ENCODE peak calls at places on chromosomes 16 and 17, in nine cellular contexts. Q, P, H, V, X, S, I, T and U are unnamed samples.

GRCh38 chr16:15932939-15933338 is 16.5 kb upstream of the ABCC1 start:
- DNase-seq in P (no peak), V (no peak), T (no peak), S (no peak), Q (no peak), X (no peak), H (no peak), I (no peak), U (no peak)

GRCh38 chr17:14033166-14033565 is 36.1 kb upstream of the COX10 start:
- DNase-seq in H (no peak), V (no peak), I (no peak), S (no peak), X (no peak), T (no peak), P (no peak), Q (no peak), U (no peak)

GRCh38 chr17:28928061-28928460 is 23.3 kb downstream of the PHF12 start:
- DNase-seq in I (peak), H (no peak), Q (peak), X (no peak), V (no peak), S (peak), T (no peak), P (no peak), U (no peak)

GRCh38 chr16:48619547-48619946 is 9.6 kb upstream of the N4BP1 start:
- DNase-seq in P (no peak), I (no peak), V (no peak), T (no peak), X (no peak), Q (no peak), H (no peak), S (no peak), U (no peak)

GRCh38 chr17:4710693-4711634 is 532 bp downstream of the ARRB2 start:
- DNase-seq in T (no peak), I (peak), P (no peak), H (no peak), Q (no peak), X (no peak), S (peak), V (no peak), U (no peak)

GRCh38 chr17:7224661-7225111 is 4.9 kb downstream of the ACADVL start:
- DNase-seq in P (no peak), I (no peak), T (no peak), S (no peak), V (no peak), H (no peak), Q (no peak), X (no peak), U (no peak)

GRCh38 chr17:8488931-8489330 is 53.2 kb downstream of the NDEL1 start:
- DNase-seq in X (no peak), T (no peak), V (no peak), P (peak), H (peak), S (no peak), Q (peak), I (peak), U (no peak)

GRCh38 chr17:2086306-2086705 is 31.4 kb downstream of the HIC1 start:
- DNase-seq in Q (no peak), X (no peak), H (no peak), T (no peak), I (no peak), P (no peak), V (no peak), S (no peak), U (no peak)

GRCh38 chr17:1559743-1560581 is 2.6 kb downstream of the PITPNA start:
- DNase-seq in H (no peak), I (no peak), T (no peak), X (no peak), P (no peak), Q (no peak), S (no peak), V (no peak), U (no peak)

GRCh38 chr16:10978846-10979446 is 34.6 kb downstream of the CLEC16A start:
- DNase-seq in V (no peak), Q (no peak), P (no peak), T (no peak), X (no peak), S (no peak), H (no peak), I (no peak), U (no peak)

GRCh38 chr16:17313085-17313611 is 157.6 kb downstream of the XYLT1 start:
- DNase-seq in P (no peak), S (no peak), X (no peak), T (no peak), Q (peak), I (peak), H (peak), V (no peak), U (no peak)

GRCh38 chr16:14309906-14310305 is 238.8 kb downstream of the MRTFB start:
- DNase-seq in X (no peak), H (no peak), S (peak), Q (peak), I (no peak), V (no peak), T (no peak), P (peak), U (no peak)

GRCh38 chr16:47056704-47057630 is 83.5 kb upstream of the DNAJA2 start:
- DNase-seq in H (no peak), S (no peak), Q (no peak), V (no peak), I (no peak), X (no peak), T (no peak), P (no peak), U (no peak)

GRCh38 chr16:57519796-57520360 is 16.5 kb downstream of the CCDC102A start:
- DNase-seq in X (peak), P (peak), T (no peak), H (peak), V (no peak), Q (peak), I (peak), S (peak), U (peak)

GRCh38 chr17:44310612-44311376 is 2.4 kb downstream of the RUNDC3A start:
- DNase-seq in I (no peak), T (no peak), P (no peak), H (no peak), X (no peak), Q (no peak), V (no peak), S (no peak), U (no peak)

GRCh38 chr17:51398647-51399046 is 138.3 kb downstream of the UTP18 start:
- DNase-seq in P (no peak), T (no peak), S (no peak), H (no peak), V (no peak), Q (no peak), X (no peak), I (no peak), U (no peak)

GRCh38 chr17:77370536-77370935 is 229.8 kb downstream of the SEC14L1 start:
- DNase-seq in I (no peak), T (no peak), H (no peak), P (no peak), X (no peak), S (no peak), V (no peak), Q (no peak), U (no peak)

GRCh38 chr17:72460711-72461110 is 339.9 kb downstream of the SOX9 start:
- DNase-seq in X (no peak), I (no peak), S (no peak), T (no peak), Q (no peak), H (no peak), P (peak), V (no peak), U (no peak)

GRCh38 chr16:8391219-8391757 is 199.0 kb downstream of the TMEM114 start:
- DNase-seq in V (no peak), Q (no peak), S (no peak), T (no peak), P (no peak), I (no peak), H (no peak), X (no peak), U (no peak)

GRCh38 chr17:48722924-48723554 is at the start of gene PRAC2:
- DNase-seq in S (no peak), X (no peak), Q (no peak), P (peak), T (no peak), V (no peak), H (no peak), I (no peak), U (no peak)

GRCh38 chr16:76386784-76387183 is 109.6 kb downstream of the CNTNAP4 start:
- DNase-seq in X (no peak), V (no peak), T (no peak), I (peak), Q (no peak), H (no peak), S (no peak), P (peak), U (no peak)

GRCh38 chr17:49986396-49987289 is 8.4 kb downstream of the DLX3 start:
- DNase-seq in H (no peak), S (no peak), Q (no peak), P (no peak), T (no peak), X (no peak), V (no peak), I (peak), U (no peak)

GRCh38 chr17:11848330-11848729 is 148.9 kb downstream of the ZNF18 start:
- DNase-seq in P (no peak), Q (no peak), T (no peak), V (no peak), X (no peak), S (no peak), I (no peak), H (no peak), U (no peak)

GRCh38 chr16:57821149-57821971 is 19.1 kb upstream of the KIFC3 start:
- DNase-seq in Q (no peak), I (no peak), P (no peak), X (no peak), T (no peak), S (no peak), V (no peak), H (no peak), U (no peak)

GRCh38 chr17:6232768-6233130 is 162.6 kb downstream of the WSCD1 start:
- DNase-seq in T (no peak), Q (no peak), H (no peak), P (no peak), V (no peak), I (no peak), X (peak), S (no peak), U (no peak)

GRCh38 chr17:47203984-47204721 is 5.0 kb upstream of the MYL4 start:
- DNase-seq in V (no peak), I (peak), P (no peak), X (no peak), H (no peak), Q (peak), T (no peak), S (peak), U (no peak)

GRCh38 chr17:83192161-83192788 is 112.9 kb downstream of the METRNL start:
- DNase-seq in T (no peak), P (no peak), Q (peak), S (no peak), H (peak), V (peak), X (no peak), I (peak), U (no peak)

DNA sequence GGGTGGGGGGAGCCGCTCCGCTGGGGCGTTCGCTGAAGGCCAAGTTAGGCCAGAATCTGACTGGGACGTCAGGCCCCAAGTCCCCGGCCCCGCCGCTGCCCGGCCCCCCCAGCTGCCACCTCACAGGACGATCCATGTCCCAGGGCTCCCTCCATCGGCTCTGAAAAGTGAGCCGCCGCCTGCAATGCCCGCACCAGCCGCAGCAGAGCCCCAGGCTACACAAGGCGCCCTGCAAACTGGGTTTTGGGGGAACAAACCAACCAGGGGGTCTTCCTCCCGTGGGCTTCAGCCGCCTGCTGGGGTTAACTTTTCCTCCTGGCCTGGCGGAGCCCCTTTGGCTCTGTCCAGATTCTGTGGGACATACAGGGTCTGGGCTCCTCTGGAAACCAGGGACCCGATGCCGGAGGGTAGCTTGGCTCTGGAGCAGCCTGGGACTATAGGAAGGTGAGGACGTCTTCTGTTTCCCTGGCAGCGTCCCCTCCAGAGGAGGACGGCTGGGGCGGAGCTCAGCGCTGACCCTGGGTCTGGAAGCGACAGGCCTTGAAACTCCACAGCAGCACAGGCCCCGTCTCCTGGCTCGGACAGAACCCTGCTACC is 835 bp downstream of the NME4 start:
- DNase-seq in P (peak), S (peak), V (peak), I (no peak), H (peak), Q (peak), X (no peak), T (no peak), U (peak)
- TF ChIP-seq CTCF in P (peak), S (no peak), V (peak), I (no peak), H (peak), Q (peak), X (peak), T (peak), U (peak)

GRCh38 chr16:86836503-86837125 is 258.3 kb downstream of the FOXL1 start:
- DNase-seq in S (no peak), I (no peak), Q (peak), H (no peak), T (no peak), V (no peak), X (no peak), P (peak), U (no peak)
- TF ChIP-seq CTCF in S (no peak), I (no peak), Q (peak), H (no peak), T (no peak), V (no peak), X (no peak), P (no peak), U (no peak)

GRCh38 chr16:80971814-80972213 is 34.9 kb downstream of the CMC2 start:
- DNase-seq in T (no peak), P (no peak), S (no peak), X (no peak), Q (no peak), H (no peak), V (no peak), I (no peak), U (no peak)

GRCh38 chr16:80976946-80977345 is 29.7 kb downstream of the CMC2 start:
- DNase-seq in I (no peak), H (no peak), Q (peak), V (no peak), P (no peak), X (no peak), T (no peak), S (no peak), U (no peak)

GRCh38 chr16:80972611-80973010 is 34.1 kb downstream of the CMC2 start:
- DNase-seq in H (no peak), Q (no peak), V (no peak), T (no peak), P (no peak), I (no peak), X (no peak), S (no peak), U (no peak)

GRCh38 chr16:80973991-80974390 is 32.7 kb downstream of the CMC2 start:
- DNase-seq in H (no peak), V (no peak), T (no peak), P (peak), I (no peak), Q (peak), X (no peak), S (no peak), U (no peak)

GRCh38 chr16:80974649-80975376 is 31.9 kb downstream of the CMC2 start:
- DNase-seq in P (peak), I (no peak), Q (no peak), X (no peak), V (no peak), T (no peak), S (no peak), H (no peak), U (no peak)
- TF ChIP-seq CTCF in P (peak), I (peak), Q (peak), X (peak), V (no peak), T (no peak), S (peak), H (peak), U (peak)

GRCh38 chr17:38572665-38573365 is 32.9 kb downstream of the SRCIN1 start:
- DNase-seq in S (no peak), X (no peak), Q (no peak), P (peak), V (no peak), I (peak), H (no peak), T (no peak), U (peak)
- TF ChIP-seq CTCF in S (no peak), X (no peak), Q (no peak), P (no peak), V (no peak), I (no peak), H (no peak), T (no peak), U (no peak)

GRCh38 chr17:79859676-79860615 is 20.7 kb upstream of the CBX4 start:
- DNase-seq in T (no peak), V (no peak), I (no peak), X (no peak), Q (no peak), H (no peak), S (no peak), P (no peak), U (no peak)

GRCh38 chr17:79864147-79864546 is 24.9 kb upstream of the CBX4 start:
- DNase-seq in V (no peak), S (no peak), Q (no peak), T (no peak), I (no peak), X (no peak), P (no peak), H (no peak), U (no peak)

GRCh38 chr17:79862771-79863440 is 23.7 kb upstream of the CBX4 start:
- DNase-seq in I (no peak), T (no peak), X (no peak), S (no peak), V (no peak), Q (no peak), P (no peak), H (no peak), U (no peak)

GRCh38 chr17:79861371-79862216 is 22.4 kb upstream of the CBX4 start:
- DNase-seq in I (no peak), Q (no peak), X (no peak), S (no peak), V (no peak), T (no peak), H (no peak), P (no peak), U (no peak)

GRCh38 chr17:79862259-79862658 is 23.0 kb upstream of the CBX4 start:
- DNase-seq in I (no peak), T (no peak), V (no peak), X (no peak), H (no peak), P (no peak), Q (no peak), S (no peak), U (no peak)
- TF ChIP-seq CTCF in I (no peak), T (no peak), V (no peak), X (no peak), H (no peak), P (no peak), Q (no peak), S (no peak), U (no peak)

DNA sequence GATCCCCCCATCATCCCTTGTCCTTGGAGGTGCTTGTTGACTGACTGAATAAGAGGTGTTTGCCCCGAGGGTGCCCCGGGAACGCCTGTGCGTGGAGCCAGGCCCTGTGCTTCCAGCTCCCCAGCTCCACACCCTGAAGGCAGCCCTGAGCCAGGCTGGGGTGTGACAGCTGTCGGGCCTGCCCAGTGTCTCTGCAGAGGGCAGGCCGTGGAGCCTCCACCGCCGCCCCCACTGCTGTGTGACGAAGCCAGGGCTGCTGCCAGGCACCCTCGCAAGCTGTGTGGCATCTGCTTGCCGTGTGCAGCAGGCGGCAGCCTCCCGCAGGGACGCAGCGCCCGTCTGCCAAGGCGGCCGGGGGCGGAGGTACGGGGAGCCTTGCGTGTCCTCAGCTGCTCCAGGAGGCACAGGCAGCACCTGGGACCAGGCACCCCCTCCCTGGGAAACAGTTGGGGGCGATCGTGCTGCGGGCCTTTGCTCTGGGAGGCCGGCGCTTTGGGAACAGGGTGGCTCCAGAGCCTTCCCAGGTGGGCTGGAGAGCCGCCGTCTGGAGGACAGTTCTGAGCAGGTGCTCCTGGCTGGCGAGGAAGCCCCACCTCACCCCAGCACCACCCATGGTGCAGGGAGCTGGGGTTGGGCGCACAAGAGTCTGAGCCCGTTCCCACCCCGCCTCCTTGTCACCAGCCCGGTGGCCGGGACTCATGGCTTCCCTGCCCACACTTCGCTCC is 26.6 kb downstream of the GSE1 start:
- DNase-seq in X (no peak), I (no peak), T (no peak), H (peak), Q (no peak), S (no peak), V (no peak), P (no peak), U (no peak)
- TF ChIP-seq CTCF in X (no peak), I (no peak), T (no peak), H (no peak), Q (no peak), S (no peak), V (no peak), P (no peak), U (no peak)

DNA sequence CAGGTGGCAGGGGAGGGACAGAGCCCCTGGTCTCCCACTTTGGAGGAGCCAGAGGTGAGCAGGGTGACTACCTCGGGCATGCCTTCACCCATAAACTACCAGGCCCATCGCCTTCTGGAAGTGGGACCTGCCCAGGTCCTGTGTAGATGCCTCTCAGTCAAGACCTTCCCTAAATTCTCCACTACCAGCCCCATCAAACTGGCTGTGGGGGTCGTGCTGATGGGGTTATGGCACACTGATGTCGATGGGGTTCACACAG is 5.8 kb upstream of the RAB37 start:
- DNase-seq in X (no peak), T (no peak), V (no peak), S (no peak), H (no peak), Q (no peak), I (no peak), P (no peak), U (no peak)
- TF ChIP-seq CTCF in X (no peak), T (no peak), V (no peak), S (no peak), H (no peak), Q (no peak), I (no peak), P (no peak), U (no peak)

DNA sequence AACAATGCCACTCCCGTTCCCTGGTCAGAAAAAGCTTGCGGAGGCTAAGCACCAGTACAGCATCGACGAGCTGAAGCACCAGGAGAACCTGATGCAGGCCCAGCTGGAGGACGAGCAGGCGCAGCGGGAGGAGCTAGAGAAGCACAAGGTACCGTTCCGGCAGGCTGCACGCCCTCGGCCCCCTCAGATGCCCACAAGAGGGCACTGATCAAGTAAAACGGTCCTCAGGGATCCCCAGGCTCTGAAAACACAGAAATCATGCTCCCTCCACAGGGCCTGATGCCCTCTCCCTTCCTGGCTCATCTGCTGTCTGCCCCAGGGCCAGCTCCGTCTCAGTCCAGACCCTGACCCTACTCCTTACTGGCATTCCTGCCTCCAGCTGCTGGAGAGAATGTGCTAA is 21.6 kb downstream of the DRC3 start:
- DNase-seq in X (no peak), V (no peak), Q (no peak), I (peak), S (peak), H (no peak), P (peak), T (no peak), U (peak)
- TF ChIP-seq CTCF in X (peak), V (no peak), Q (peak), I (peak), S (no peak), H (peak), P (peak), T (no peak), U (peak)